ENCODE peak calls at places on chromosomes 2 and 18, in eight cellular contexts. A is cardiac muscle cell, T is testis, X is bronchial epithelial cell, C is mesendoderm, Z is stomach, W is aorta, D is IMR-90. P is an unnamed sample. For H3K36me3, the result is how much of the 10 kb centered on the place peaks cover.

GRCh38 chr18:51051105-51051712 is 21.2 kb downstream of the SMAD4 start:
- DNase-seq in A (peak), X (peak), W (no peak), Z (no peak), T (no peak), D (peak), C (peak), P (no peak)

GRCh38 chr2:61340242-61340641 is 130.6 kb downstream of the USP34 start:
- DNase-seq in C (no peak), T (no peak), W (no peak), X (peak), A (no peak), Z (no peak), D (peak), P (no peak)

GRCh38 chr2:55837073-55837472 is 86.5 kb downstream of the EFEMP1 start:
- DNase-seq in Z (no peak), T (no peak), A (no peak), D (no peak), X (no peak), C (peak), W (no peak), P (no peak)

GRCh38 chr2:202782930-202783558 is 88.5 kb downstream of the ICA1L start:
- DNase-seq in X (no peak), D (no peak), W (no peak), Z (no peak), A (no peak), T (no peak), C (no peak), P (no peak)

GRCh38 chr2:128506127-128506526 is 187.5 kb upstream of the HS6ST1 start:
- DNase-seq in C (no peak), T (no peak), A (no peak), Z (no peak), X (no peak), D (no peak), W (no peak), P (no peak)

GRCh38 chr2:38376346-38376682 is 759 bp downstream of the ATL2 start:
- DNase-seq in Z (peak), W (no peak), T (no peak), D (peak), A (peak), C (peak), X (peak), P (peak)

GRCh38 chr2:176140520-176141317 is 10.6 kb upstream of the HOXD4 start:
- DNase-seq in A (peak), W (peak), Z (peak), D (peak), T (peak), C (peak), X (peak), P (peak)

GRCh38 chr2:37232131-37232933 is 874 bp downstream of the NDUFAF7 start:
- DNase-seq in D (peak), Z (no peak), A (no peak), C (peak), W (peak), X (peak), T (no peak), P (peak)

GRCh38 chr2:47373747-47374146 is 29.2 kb upstream of the MSH2 start:
- DNase-seq in W (no peak), C (peak), A (peak), T (peak), Z (peak), X (no peak), D (no peak), P (no peak)

GRCh38 chr18:45887585-45887984 is 62.1 kb downstream of the SIGLEC15 start:
- DNase-seq in Z (no peak), A (no peak), W (no peak), T (no peak), X (no peak), D (no peak), C (no peak), P (no peak)

GRCh38 chr18:45891806-45892205 is 66.3 kb downstream of the SIGLEC15 start:
- DNase-seq in C (no peak), X (no peak), T (no peak), A (no peak), W (no peak), Z (no peak), D (no peak), P (no peak)

GRCh38 chr18:45894818-45895217 is 69.3 kb downstream of the SIGLEC15 start:
- DNase-seq in D (no peak), C (no peak), W (no peak), T (no peak), A (no peak), X (no peak), Z (no peak), P (no peak)

GRCh38 chr18:45889419-45890059 is 64.1 kb downstream of the SIGLEC15 start:
- DNase-seq in A (no peak), X (no peak), D (no peak), W (no peak), C (no peak), T (no peak), Z (no peak), P (no peak)

GRCh38 chr18:45890606-45891005 is 65.1 kb downstream of the SIGLEC15 start:
- DNase-seq in X (no peak), W (peak), C (no peak), A (no peak), D (no peak), T (no peak), Z (no peak), P (no peak)
- H3K36me3 ChIP-seq in X (under half), W (under half), C (under half), A (under half), D (under half), T (under half), Z (half or more), P (under half)

DNA sequence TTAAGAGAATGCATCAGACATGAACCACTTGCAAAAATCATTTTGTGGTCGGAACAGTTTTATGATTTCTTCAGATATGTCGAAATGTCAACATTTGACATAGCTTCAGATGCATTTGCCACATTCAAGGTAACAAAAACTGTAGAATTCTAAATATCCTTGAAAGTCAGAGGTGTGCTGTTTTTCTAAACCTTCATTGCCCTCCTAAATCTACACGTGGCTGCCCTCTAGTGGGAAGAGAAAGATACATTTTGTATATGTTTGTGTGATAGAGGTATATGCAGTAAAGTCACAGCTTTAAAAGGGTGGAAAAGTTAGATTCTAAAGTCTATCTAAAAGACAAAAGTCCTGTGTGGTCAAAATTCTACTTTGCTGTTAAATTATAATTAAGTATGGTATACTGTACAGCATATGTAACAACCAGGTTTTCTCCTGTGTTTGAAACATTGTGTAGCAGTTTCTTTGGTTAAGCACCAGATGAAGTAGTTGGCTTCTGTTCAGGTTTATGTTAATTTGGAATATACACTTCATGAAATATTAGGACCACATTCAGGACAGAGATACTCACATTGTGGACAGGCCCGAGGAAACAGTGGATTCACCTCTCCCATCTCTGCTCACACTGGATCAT is 65.9 kb upstream of the ITM2C start:
- DNase-seq in D (peak), C (peak), A (peak), X (peak), T (no peak), Z (no peak), W (no peak), P (peak)
- H3K36me3 ChIP-seq in D (under half), C (under half), A (under half), X (under half), T (under half), Z (under half), W (under half), P (under half)

GRCh38 chr2:70084973-70085710 is 2.1 kb upstream of the PCBP1 start:
- DNase-seq in X (peak), D (no peak), C (peak), Z (peak), T (peak), W (no peak), A (no peak), P (peak)
- H3K36me3 ChIP-seq in X (under half), D (under half), C (under half), Z (half or more), T (under half), W (under half), A (under half), P (under half)

GRCh38 chr18:35141077-35141476 is 99.8 kb upstream of the ZNF397 start:
- DNase-seq in A (no peak), T (no peak), C (no peak), Z (no peak), X (no peak), W (no peak), D (no peak), P (no peak)
- H3K36me3 ChIP-seq in A (under half), T (under half), C (under half), Z (half or more), X (under half), W (under half), D (under half), P (under half)

GRCh38 chr2:182943339-182943738 is 76.9 kb upstream of the FRZB start:
- DNase-seq in D (no peak), X (no peak), Z (no peak), W (no peak), C (no peak), T (no peak), A (no peak), P (no peak)

GRCh38 chr2:182941121-182941713 is 74.8 kb upstream of the FRZB start:
- DNase-seq in T (no peak), C (no peak), X (no peak), W (no peak), D (no peak), A (no peak), Z (no peak), P (no peak)

GRCh38 chr2:182942756-182943155 is 76.3 kb upstream of the FRZB start:
- DNase-seq in X (no peak), T (no peak), D (no peak), C (no peak), A (no peak), W (no peak), Z (no peak), P (no peak)

GRCh38 chr2:182937864-182938263 is 71.4 kb upstream of the FRZB start:
- DNase-seq in D (no peak), X (peak), C (no peak), A (no peak), Z (no peak), W (no peak), T (no peak), P (no peak)

GRCh38 chr2:182941939-182942338 is 75.5 kb upstream of the FRZB start:
- DNase-seq in D (peak), T (no peak), A (peak), W (no peak), C (no peak), Z (no peak), X (no peak), P (no peak)
- H3K36me3 ChIP-seq in D (under half), T (under half), A (under half), W (under half), C (under half), Z (half or more), X (under half), P (under half)

GRCh38 chr18:28281400-28281799 is 104.5 kb upstream of the CDH2 start:
- DNase-seq in T (no peak), C (no peak), W (no peak), A (no peak), X (no peak), Z (no peak), D (no peak), P (no peak)
- H3K36me3 ChIP-seq in T (under half), C (under half), W (under half), A (under half), X (under half), Z (under half), D (under half), P (under half)

DNA sequence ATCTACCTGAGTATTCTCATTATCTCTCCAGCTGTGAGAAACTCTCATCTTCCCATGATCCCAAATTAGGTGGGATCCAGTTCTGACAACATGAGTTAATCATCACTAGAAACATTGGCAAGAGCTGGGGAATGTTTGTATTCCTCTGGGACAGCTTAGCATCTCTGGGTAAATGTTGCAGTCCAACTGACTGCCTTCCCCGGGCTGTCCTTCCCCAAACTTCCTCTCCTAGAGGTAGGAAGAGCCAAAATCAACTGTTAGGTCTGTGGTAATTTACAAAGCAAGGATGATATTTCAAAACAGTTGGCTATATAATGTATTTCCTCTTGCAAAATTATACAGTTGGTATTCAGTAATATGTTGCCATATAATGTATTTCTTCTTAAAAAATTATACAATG is 148.5 kb downstream of the MGAT5 start:
- DNase-seq in A (no peak), C (no peak), W (peak), X (no peak), T (peak), D (peak), Z (no peak), P (no peak)
- H3K36me3 ChIP-seq in A (under half), C (under half), W (under half), X (under half), T (under half), D (under half), Z (under half), P (under half)

GRCh38 chr2:30288576-30288975 is 57.2 kb downstream of the LBH start:
- DNase-seq in T (no peak), W (no peak), X (no peak), A (no peak), D (no peak), C (peak), Z (no peak), P (no peak)

GRCh38 chr2:30287190-30287589 is 55.9 kb downstream of the LBH start:
- DNase-seq in A (no peak), C (no peak), W (no peak), T (no peak), Z (no peak), X (no peak), D (no peak), P (no peak)

GRCh38 chr2:30285758-30286157 is 54.4 kb downstream of the LBH start:
- DNase-seq in X (no peak), D (no peak), W (no peak), A (no peak), Z (no peak), C (no peak), T (no peak), P (no peak)

GRCh38 chr2:30283931-30284565 is 52.7 kb downstream of the LBH start:
- DNase-seq in T (no peak), W (no peak), D (no peak), C (no peak), X (no peak), A (no peak), Z (no peak), P (no peak)

GRCh38 chr2:30287857-30288513 is 56.7 kb downstream of the LBH start:
- DNase-seq in C (peak), D (no peak), A (no peak), Z (no peak), X (no peak), T (no peak), W (no peak), P (no peak)
- H3K36me3 ChIP-seq in C (under half), D (under half), A (under half), Z (under half), X (under half), T (under half), W (under half), P (under half)

DNA sequence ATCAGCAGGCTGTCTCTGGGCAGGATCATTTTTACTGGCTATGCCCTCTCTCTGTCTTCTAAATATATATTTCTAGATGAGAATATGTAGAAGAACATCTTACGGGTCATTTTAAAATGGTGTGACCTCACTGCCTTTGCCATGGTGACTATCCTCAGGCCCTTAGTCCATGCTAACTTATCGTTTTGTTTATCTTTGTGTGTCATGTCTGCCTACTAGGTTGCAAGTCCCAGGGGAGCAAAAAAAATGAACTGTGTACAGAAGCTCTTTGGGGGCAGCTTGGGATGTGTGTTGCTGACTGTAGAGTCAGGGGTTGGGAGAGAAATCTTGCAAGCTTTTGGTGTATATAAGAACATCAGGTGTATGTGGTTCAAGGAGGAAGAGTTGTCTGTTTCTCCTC is 11.0 kb downstream of the CPSF3 start:
- DNase-seq in Z (no peak), A (no peak), D (peak), X (no peak), C (no peak), W (no peak), T (no peak), P (no peak)
- H3K36me3 ChIP-seq in Z (half or more), A (half or more), D (under half), X (under half), C (under half), W (under half), T (under half), P (under half)

DNA sequence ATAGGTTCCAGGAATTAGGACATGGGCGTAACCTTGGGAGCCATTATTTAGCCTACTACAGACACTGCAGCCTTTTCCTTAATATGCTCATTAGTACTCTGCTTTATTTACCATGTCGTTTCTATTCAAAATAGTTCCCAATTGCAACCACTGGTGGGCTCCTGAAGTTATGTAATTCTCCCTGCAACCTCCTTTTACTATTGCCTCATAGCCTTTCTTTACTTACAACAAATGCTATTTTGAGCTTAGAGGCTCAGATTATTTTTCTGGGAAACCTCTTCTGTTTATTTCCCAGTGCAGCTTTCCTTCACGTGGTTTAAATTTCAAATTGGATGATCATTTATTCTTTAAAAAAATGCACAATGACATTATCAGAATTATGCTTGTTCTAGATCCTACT is 492.3 kb upstream of the TMEFF2 start:
- DNase-seq in C (peak), W (no peak), D (no peak), X (no peak), A (no peak), Z (no peak), T (no peak), P (no peak)
- H3K36me3 ChIP-seq in C (under half), W (under half), D (under half), X (under half), A (under half), Z (under half), T (under half), P (under half)

P was measured in colonic mucosa.